ENCODE peak calls at places on chromosomes 5 and 9, in ten cellular contexts. R is endothelial cell, M is HCT116, I is GM13977, O is Caco-2, W is breast epithelium, P is tibial artery, G is fibroblast of the aortic adventitia, C is cardiac fibroblast, L is choroid plexus epithelial cell. Q is an unnamed sample.

GRCh38 chr9:128636556-128637530 is 19.8 kb downstream of the DYNC2I2 start:
- DNase-seq in R (no peak), G (no peak), I (peak), L (no peak), O (no peak), W (peak), M (no peak), C (no peak), P (no peak), Q (no peak)

GRCh38 chr9:107637421-107638420 is 148.2 kb upstream of the KLF4 start:
- DNase-seq in I (peak), P (peak), G (peak), C (peak), R (peak), M (no peak), L (peak), W (peak), O (peak), Q (peak)

GRCh38 chr9:132014218-132014800 is 65.4 kb downstream of the MED27 start:
- DNase-seq in R (no peak), M (no peak), P (no peak), C (no peak), O (no peak), I (no peak), W (no peak), G (no peak), L (peak), Q (no peak)

GRCh38 chr9:20022410-20022809 is 233.6 kb upstream of the SLC24A2 start:
- DNase-seq in I (no peak), O (no peak), R (no peak), L (peak), P (no peak), G (peak), W (no peak), C (peak), M (no peak), Q (no peak)

GRCh38 chr5:74517700-74518099 is 122.8 kb downstream of the ENC1 start:
- DNase-seq in O (no peak), W (no peak), I (no peak), R (no peak), L (peak), C (peak), P (no peak), M (no peak), G (peak), Q (no peak)

GRCh38 chr5:56725709-56726108 is 89.6 kb upstream of the MAP3K1 start:
- DNase-seq in O (no peak), I (no peak), M (no peak), L (peak), R (no peak), G (no peak), P (no peak), W (no peak), C (peak), Q (no peak)

GRCh38 chr9:70601000-70601929 is 186.8 kb upstream of the KLF9 start:
- DNase-seq in G (peak), R (no peak), M (no peak), C (peak), P (peak), I (no peak), W (peak), O (no peak), L (peak), Q (peak)

GRCh38 chr5:90983148-90983547 is 400.0 kb downstream of the ARRDC3 start:
- DNase-seq in C (peak), W (no peak), L (peak), R (no peak), G (peak), I (no peak), P (peak), M (no peak), O (no peak), Q (no peak)

GRCh38 chr5:130074820-130075219 is 170.6 kb downstream of the CHSY3 start:
- DNase-seq in O (no peak), M (no peak), R (no peak), C (no peak), G (no peak), L (no peak), I (no peak), P (no peak), W (no peak), Q (no peak)

GRCh38 chr5:171418982-171419662 is at the start of gene FGF18:
- DNase-seq in I (peak), R (peak), P (peak), W (no peak), M (peak), C (peak), O (peak), G (peak), L (peak), Q (peak)

GRCh38 chr9:33025572-33026347 is 687 bp downstream of the DNAJA1 start:
- DNase-seq in I (peak), M (no peak), O (peak), R (peak), L (peak), W (peak), C (peak), G (peak), P (peak), Q (peak)

GRCh38 chr5:10474521-10475075 is 32.9 kb downstream of the ROPN1L start:
- DNase-seq in I (no peak), P (no peak), O (no peak), W (no peak), M (no peak), L (no peak), G (peak), R (no peak), C (no peak), Q (no peak)

GRCh38 chr5:56540266-56540665 is 275.1 kb upstream of the MAP3K1 start:
- DNase-seq in L (no peak), R (no peak), W (no peak), I (no peak), M (no peak), O (no peak), P (no peak), C (no peak), G (no peak), Q (no peak)

GRCh38 chr5:79842991-79843390 is 148.1 kb downstream of the MTX3 start:
- DNase-seq in R (no peak), M (no peak), G (no peak), W (no peak), P (no peak), O (no peak), C (no peak), L (no peak), I (no peak), Q (no peak)

GRCh38 chr5:109987970-109988369 is 298.2 kb downstream of the MAN2A1 start:
- DNase-seq in P (no peak), C (peak), I (no peak), O (no peak), L (peak), W (no peak), G (no peak), R (no peak), M (no peak), Q (no peak)

GRCh38 chr9:27377147-27377807 is 80.3 kb upstream of the EQTN start:
- DNase-seq in M (no peak), P (no peak), W (no peak), R (no peak), I (no peak), O (no peak), L (peak), C (no peak), G (no peak), Q (no peak)

GRCh38 chr9:84846501-84847323 is 177.2 kb downstream of the NTRK2 start:
- DNase-seq in W (no peak), M (no peak), I (no peak), C (no peak), P (no peak), O (no peak), L (no peak), G (no peak), R (no peak), Q (no peak)

GRCh38 chr9:33161589-33162132 is 5.5 kb downstream of the B4GALT1 start:
- DNase-seq in P (no peak), G (peak), R (no peak), L (no peak), M (peak), I (no peak), W (peak), O (peak), C (peak), Q (no peak)

GRCh38 chr5:135497971-135498661 is 37.6 kb downstream of the NEUROG1 start:
- DNase-seq in G (no peak), P (no peak), R (no peak), W (no peak), I (no peak), O (no peak), M (no peak), L (no peak), C (no peak), Q (no peak)

GRCh38 chr5:167512111-167512510 is 779.3 kb upstream of the WWC1 start:
- DNase-seq in C (no peak), L (no peak), R (no peak), M (no peak), P (no peak), W (no peak), G (no peak), I (no peak), O (no peak), Q (no peak)

GRCh38 chr9:129258823-129259301 is 80.8 kb upstream of the IER5L start:
- DNase-seq in L (no peak), C (no peak), M (no peak), I (no peak), R (no peak), P (no peak), W (no peak), G (no peak), O (no peak), Q (no peak)

GRCh38 chr9:137077010-137077747 is at the start of gene UAP1L1:
- DNase-seq in W (no peak), L (peak), R (peak), P (peak), C (peak), M (no peak), I (peak), O (peak), G (peak), Q (no peak)

GRCh38 chr9:114156311-114156657 is 947 bp downstream of the COL27A1 start:
- DNase-seq in O (no peak), P (peak), G (no peak), C (no peak), L (no peak), M (no peak), R (no peak), I (no peak), W (peak), Q (no peak)

GRCh38 chr5:81336528-81336927 is 35.1 kb downstream of the ZCCHC9 start:
- DNase-seq in W (no peak), G (no peak), C (no peak), O (no peak), P (no peak), M (no peak), L (peak), I (no peak), R (no peak), Q (no peak)

GRCh38 chr9:123360161-123361085 is 4.4 kb downstream of the CRB2 start:
- DNase-seq in C (peak), L (no peak), W (no peak), M (no peak), P (no peak), R (peak), O (peak), I (peak), G (no peak), Q (peak)

GRCh38 chr9:104982543-104982942 is 54.6 kb upstream of the ABCA1 start:
- DNase-seq in W (no peak), I (no peak), C (no peak), L (no peak), R (no peak), O (no peak), P (no peak), G (no peak), M (no peak), Q (no peak)

GRCh38 chr5:138334867-138335447 is 3.1 kb upstream of the FAM53C start:
- DNase-seq in G (no peak), I (no peak), L (no peak), R (no peak), M (no peak), W (no peak), P (no peak), C (no peak), O (no peak), Q (no peak)

GRCh38 chr5:58459860-58460726 is at the start of gene PLK2:
- DNase-seq in P (peak), R (peak), G (peak), I (peak), C (peak), M (peak), W (peak), O (peak), L (peak), Q (peak)

GRCh38 chr9:117723986-117724654 is 19.9 kb downstream of the TLR4 start:
- DNase-seq in I (no peak), C (no peak), M (no peak), P (no peak), L (no peak), G (no peak), O (no peak), W (no peak), R (no peak), Q (no peak)

GRCh38 chr5:170632985-170633234 is 129.1 kb downstream of the KCNIP1 start:
- DNase-seq in I (peak), C (no peak), G (no peak), L (no peak), W (peak), P (peak), M (no peak), O (peak), R (peak), Q (peak)

GRCh38 chr9:69180670-69181069 is 6.6 kb downstream of the TJP2 start:
- DNase-seq in P (peak), L (peak), G (peak), I (no peak), C (peak), O (peak), M (peak), W (no peak), R (no peak), Q (no peak)

GRCh38 chr5:581941-582340 is 30.2 kb upstream of the CEP72 start:
- DNase-seq in M (no peak), C (no peak), W (no peak), G (no peak), L (no peak), O (no peak), I (no peak), R (no peak), P (peak), Q (peak)

GRCh38 chr5:13217636-13218035 is 726.9 kb downstream of the DNAH5 start:
- DNase-seq in O (no peak), G (peak), W (no peak), I (no peak), M (no peak), L (peak), P (no peak), R (no peak), C (no peak), Q (no peak)

GRCh38 chr5:88279584-88279983 is 10.9 kb upstream of the TMEM161B start:
- DNase-seq in O (no peak), C (no peak), P (no peak), L (no peak), G (no peak), R (no peak), M (no peak), W (no peak), I (no peak), Q (no peak)

GRCh38 chr5:22505891-22506290 is 347.3 kb downstream of the CDH12 start:
- DNase-seq in O (no peak), L (no peak), I (no peak), C (no peak), M (no peak), P (no peak), W (no peak), R (no peak), G (no peak), Q (no peak)

GRCh38 chr5:102715405-102715804 is 39.7 kb upstream of the PAM start:
- DNase-seq in R (no peak), G (peak), P (no peak), O (no peak), C (peak), M (peak), L (peak), I (no peak), W (no peak), Q (no peak)

GRCh38 chr9:38306899-38307298 is 85.6 kb upstream of the ALDH1B1 start:
- DNase-seq in P (no peak), M (no peak), C (no peak), L (no peak), G (no peak), O (no peak), R (no peak), W (no peak), I (no peak), Q (no peak)

GRCh38 chr5:225334-225733 is 7.2 kb downstream of the SDHA start:
- DNase-seq in M (no peak), L (no peak), W (no peak), R (no peak), I (no peak), O (no peak), C (no peak), G (no peak), P (no peak), Q (no peak)

GRCh38 chr9:126475933-126476555 is 137.7 kb upstream of the LMX1B start:
- DNase-seq in O (no peak), G (no peak), R (no peak), M (no peak), L (no peak), W (no peak), C (no peak), P (no peak), I (no peak), Q (no peak)

GRCh38 chr5:76403713-76403962 is 553 bp downstream of the IQGAP2 start:
- DNase-seq in W (no peak), I (no peak), O (no peak), G (no peak), R (peak), M (no peak), C (peak), P (no peak), L (peak), Q (no peak)

DNA sequence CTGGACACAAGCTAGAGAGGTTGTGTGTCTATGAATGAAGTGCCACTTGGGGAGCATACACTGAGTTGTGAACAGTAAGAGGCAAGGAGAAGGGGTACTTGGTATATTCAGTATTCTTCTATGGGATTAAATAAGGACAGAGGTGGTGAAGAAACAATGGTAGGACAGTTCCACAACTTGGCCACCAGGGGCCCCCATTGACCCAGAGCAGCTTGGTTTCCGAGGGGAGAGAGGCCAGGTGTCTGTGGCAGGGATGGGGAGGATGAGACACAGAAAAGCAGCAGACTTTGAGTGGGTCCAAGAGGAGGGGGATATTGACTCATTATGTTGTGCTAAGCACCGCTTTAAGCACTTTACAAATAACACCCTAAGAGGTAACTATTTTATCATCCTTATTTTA is 220.6 kb downstream of the MELK start:
- DNase-seq in I (no peak), G (no peak), C (no peak), L (no peak), O (peak), M (peak), R (no peak), P (no peak), W (no peak), Q (no peak)
- TF ChIP-seq CTCF in I (peak), G (no peak), C (peak), L (peak), O (peak), M (peak), R (peak), P (no peak), W (no peak), Q (peak)

DNA sequence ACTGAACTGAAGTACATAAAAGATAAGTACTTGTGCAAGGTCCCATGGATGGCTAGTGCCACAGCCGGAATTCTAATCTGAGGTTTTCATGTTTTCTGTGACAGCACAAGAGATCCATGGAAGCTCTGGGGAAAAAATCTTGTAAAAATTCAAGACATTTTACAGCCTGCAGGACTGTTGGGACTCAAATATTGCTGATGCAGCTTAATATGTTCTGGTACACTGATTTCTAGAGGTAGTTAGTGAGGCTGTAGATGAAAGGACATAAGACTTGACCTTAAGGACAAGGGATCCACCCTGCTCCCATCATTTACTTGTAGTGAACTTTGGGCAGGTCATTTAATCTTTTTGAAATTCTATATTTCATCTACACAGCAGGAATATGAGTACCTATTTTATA is 390.4 kb downstream of the TLE4 start:
- DNase-seq in W (no peak), L (no peak), O (no peak), R (no peak), G (no peak), I (no peak), C (no peak), P (no peak), M (no peak), Q (no peak)
- TF ChIP-seq CTCF in W (no peak), L (no peak), O (no peak), R (no peak), G (no peak), I (no peak), C (no peak), P (no peak), M (no peak), Q (no peak)

DNA sequence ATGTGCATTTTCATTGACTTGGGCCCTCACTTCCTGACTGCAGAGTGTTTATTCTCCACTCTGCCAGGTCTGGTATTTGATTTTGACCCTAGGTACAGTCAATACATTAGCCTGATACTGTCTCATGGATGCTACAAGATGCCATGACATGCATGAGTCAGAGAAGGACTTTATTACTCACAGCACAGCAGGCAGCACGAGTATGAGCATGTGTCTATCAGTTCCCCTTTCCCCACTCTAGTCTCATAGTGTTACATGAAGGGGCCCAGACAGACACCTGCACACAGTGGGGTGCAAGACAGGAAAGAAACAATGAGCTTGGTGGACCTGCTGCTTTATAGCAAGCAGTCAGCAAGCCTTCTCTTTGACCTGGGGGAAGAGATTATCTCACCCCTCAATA is 19.6 kb downstream of the ITGA2 start:
- DNase-seq in C (no peak), M (peak), R (no peak), W (no peak), P (no peak), I (peak), G (no peak), L (peak), O (no peak), Q (no peak)
- TF ChIP-seq CTCF in C (no peak), M (no peak), R (no peak), W (no peak), P (no peak), I (no peak), G (no peak), L (no peak), O (no peak), Q (no peak)

DNA sequence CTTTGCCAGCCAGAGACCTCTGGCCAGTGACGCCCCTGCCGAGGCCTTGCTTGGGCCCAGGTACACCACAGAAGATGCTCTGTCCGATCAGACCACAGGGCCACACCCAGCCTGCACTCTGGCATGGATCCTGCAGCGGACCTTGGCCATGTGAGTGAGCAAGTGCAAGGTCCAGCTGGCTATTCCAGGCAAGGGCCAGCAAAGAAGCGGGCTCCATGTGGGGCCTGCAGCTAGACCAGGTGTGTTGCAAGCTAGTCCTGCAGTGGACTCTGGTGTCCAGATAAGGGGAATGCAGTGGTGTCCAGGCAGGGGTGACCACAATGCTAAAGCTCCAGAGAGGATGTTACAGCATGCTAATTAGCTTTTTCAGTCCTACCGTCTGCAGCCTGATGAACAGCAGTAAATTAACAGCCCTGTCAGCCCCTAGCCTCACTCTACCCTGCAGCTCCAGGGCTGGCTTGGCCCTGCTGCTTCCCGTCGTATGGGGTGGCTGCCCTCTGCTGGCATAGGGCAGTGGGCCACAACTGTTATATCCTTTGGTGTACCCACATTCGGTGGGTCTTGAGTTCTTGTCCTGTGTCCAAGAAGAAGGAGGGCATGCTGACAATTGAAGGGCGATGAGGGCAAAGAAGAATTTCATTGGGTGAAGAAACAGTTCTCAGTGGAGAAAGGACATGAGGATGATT is 284.5 kb upstream of the POU5F2 start:
- DNase-seq in W (no peak), O (no peak), M (no peak), C (no peak), P (no peak), I (no peak), L (no peak), G (no peak), R (no peak), Q (no peak)
- TF ChIP-seq CTCF in W (no peak), O (peak), M (peak), C (no peak), P (no peak), I (no peak), L (no peak), G (no peak), R (no peak), Q (no peak)

GRCh38 chr5:177531209-177531940 is 14.6 kb upstream of the DDX41 start:
- DNase-seq in P (no peak), R (no peak), W (no peak), C (no peak), M (no peak), O (no peak), G (no peak), I (no peak), L (no peak), Q (no peak)
- TF ChIP-seq CTCF in P (no peak), R (no peak), W (no peak), C (no peak), M (no peak), O (no peak), G (no peak), I (no peak), L (no peak), Q (no peak)